ENCODE peak calls at places on chromosomes 4 and X, in ten cellular contexts. E is HepG2; D is upper lobe of left lung; B is astrocyte; G is mammary epithelial cell; M is MG63; S is CD4-positive, CD25-positive, alpha-beta regulatory T cell; U is cardiac fibroblast; F is AG04449; J is breast epithelium. O is an unnamed sample.

GRCh38 chr4:56871357-56871993 is 36.2 kb upstream of the REST start:
- DNase-seq in E (no peak), D (no peak), B (no peak), G (no peak), M (no peak), S (no peak), U (peak; percentile 17), F (no peak), J (no peak), O (no peak)

GRCh38 chrX:51420610-51421009 is 75.8 kb downstream of the NUDT11 start:
- DNase-seq in E (peak; percentile 5), D (no peak), B (peak; percentile 13), G (peak; percentile 8), M (no peak), S (peak; percentile 2), U (peak; percentile 52), F (no peak), J (no peak), O (no peak)

GRCh38 chr4:70703695-70704332 is 15.5 kb downstream of the UTP3 start:
- DNase-seq in E (no peak), D (no peak), B (peak; percentile 70), G (peak; percentile 54), M (no peak), S (no peak), U (peak; percentile 34), F (no peak), J (no peak), O (no peak)

GRCh38 chr4:138961687-138962086 is 53.9 kb upstream of the NOCT start:
- DNase-seq in E (no peak), D (no peak), B (no peak), G (no peak), M (no peak), S (no peak), U (no peak), F (no peak), J (no peak), O (no peak)

GRCh38 chr4:97953171-97953570 is 190.1 kb downstream of the STPG2 start:
- DNase-seq in E (no peak), D (no peak), B (no peak), G (no peak), M (no peak), S (no peak), U (no peak), F (no peak), J (no peak), O (no peak)

GRCh38 chrX:112746812-112747630 is 67.3 kb upstream of the LHFPL1 start:
- DNase-seq in E (no peak), D (no peak), B (peak; percentile 54), G (no peak), M (no peak), S (no peak), U (peak; percentile 3), F (no peak), J (no peak), O (no peak)

GRCh38 chr4:100422911-100423310 is 94.9 kb downstream of the EMCN start:
- DNase-seq in E (no peak), D (no peak), B (peak; percentile 12), G (no peak), M (no peak), S (no peak), U (peak; percentile 31), F (no peak), J (no peak), O (no peak)

GRCh38 chr4:143531773-143532491 is 18.4 kb downstream of the SMARCA5 start:
- DNase-seq in E (no peak), D (no peak), B (no peak), G (no peak), M (no peak), S (no peak), U (peak; percentile 42), F (no peak), J (no peak), O (no peak)

GRCh38 chr4:3441501-3442459 is at the start of gene HGFAC:
- DNase-seq in E (peak; percentile 52), D (peak; percentile 74), B (no peak), G (no peak), M (no peak), S (no peak), U (no peak), F (no peak), J (no peak), O (no peak)

GRCh38 chr4:7328913-7329638 is 105.7 kb downstream of the PSAPL1 start:
- DNase-seq in E (no peak), D (no peak), B (peak; percentile 76), G (peak; percentile 35), M (peak; percentile 90), S (no peak), U (peak; percentile 58), F (peak; percentile 37), J (no peak), O (peak; percentile 71)

GRCh38 chr4:47374477-47374876 is 89.0 kb downstream of the COMMD8 start:
- DNase-seq in E (no peak), D (no peak), B (peak; percentile 16), G (no peak), M (peak; percentile 23), S (no peak), U (peak; percentile 5), F (peak; percentile 77), J (no peak), O (no peak)

GRCh38 chrX:318739-319578 is at the start of gene GTPBP6:
- DNase-seq in E (peak; percentile 98), D (peak; percentile 100), B (peak; percentile 98), G (peak; percentile 100), M (peak; percentile 99), S (peak; percentile 98), U (peak; percentile 100), F (peak; percentile 97), J (peak; percentile 100), O (peak; percentile 100)

GRCh38 chr4:818106-818921 is 7.6 kb downstream of the CPLX1 start:
- DNase-seq in E (no peak), D (peak; percentile 84), B (no peak), G (no peak), M (no peak), S (no peak), U (no peak), F (no peak), J (no peak), O (no peak)

GRCh38 chr4:7712021-7712420 is 227.6 kb downstream of the AFAP1 start:
- DNase-seq in E (no peak), D (no peak), B (no peak), G (no peak), M (no peak), S (no peak), U (no peak), F (no peak), J (no peak), O (no peak)

GRCh38 chrX:155094468-155095061 is 23.3 kb downstream of the BRCC3 start:
- DNase-seq in E (peak; percentile 20), D (no peak), B (no peak), G (peak; percentile 24), M (no peak), S (no peak), U (peak; percentile 36), F (no peak), J (no peak), O (no peak)

GRCh38 chrX:107825698-107826285 is at the start of gene MID2:
- DNase-seq in E (no peak), D (peak; percentile 72), B (peak; percentile 40), G (peak; percentile 67), M (peak; percentile 8), S (peak; percentile 7), U (peak; percentile 49), F (no peak), J (peak; percentile 70), O (peak; percentile 76)

GRCh38 chr4:10033191-10033881 is 12.0 kb upstream of the SLC2A9 start:
- DNase-seq in E (no peak), D (peak; percentile 67), B (peak; percentile 80), G (no peak), M (peak; percentile 6), S (no peak), U (peak; percentile 66), F (no peak), J (no peak), O (no peak)

DNA sequence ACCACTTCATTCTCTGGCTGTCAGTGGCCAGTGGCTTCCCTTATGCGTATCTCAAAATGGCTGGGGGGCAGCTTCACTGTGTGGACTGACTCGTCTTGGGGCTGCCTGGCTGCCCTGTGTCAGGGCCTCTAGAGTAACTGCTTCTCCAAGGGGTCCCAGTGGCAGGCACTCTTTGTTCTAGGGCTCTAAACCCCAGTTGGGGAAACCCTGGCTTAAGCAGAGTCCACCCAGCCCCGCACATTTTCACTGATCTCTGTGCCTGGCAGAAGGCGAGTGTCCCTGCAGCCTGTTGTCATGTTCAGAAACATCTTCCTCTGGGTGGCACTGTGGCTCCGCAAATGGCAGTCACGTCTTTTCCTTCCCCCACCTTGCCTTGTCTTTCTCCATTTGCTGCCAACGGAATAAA is 59.7 kb downstream of the NBDY start:
- DNase-seq in E (peak; percentile 18), D (no peak), B (no peak), G (no peak), M (no peak), S (no peak), U (peak; percentile 57), F (no peak), J (no peak), O (no peak)
- H3K4me3 ChIP-seq in E (no peak overlapping the region), D (no peak overlapping the region), B (no peak overlapping the region), G (no peak overlapping the region), M (no peak overlapping the region), S (no peak overlapping the region), U (no peak overlapping the region), F (no peak overlapping the region), J (peak overlapping the region; percentile 13), O (no peak overlapping the region)

DNA sequence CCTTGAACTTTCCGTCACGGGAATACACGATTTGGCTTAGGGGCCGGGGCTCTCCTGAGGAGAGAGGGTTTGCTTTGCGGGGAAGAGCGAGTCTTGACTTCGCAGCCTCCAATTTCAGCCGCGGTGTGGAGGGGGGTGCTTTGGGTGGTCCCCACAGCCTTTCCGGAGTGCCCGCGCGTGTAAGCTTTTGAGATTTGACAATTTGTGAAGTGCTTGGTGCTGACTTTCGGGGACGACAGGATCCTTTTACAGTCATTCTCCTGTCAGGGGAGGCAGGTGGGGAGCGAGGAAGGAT is 361 bp downstream of the SCML1 start:
- DNase-seq in E (no peak), D (no peak), B (no peak), G (no peak), M (no peak), S (no peak), U (no peak), F (no peak), J (no peak), O (no peak)
- H3K4me3 ChIP-seq in E (peak overlapping the region; percentile 82), D (peak overlapping the region; percentile 60), B (peak overlapping the region; percentile 81), G (peak overlapping the region; percentile 71), M (peak overlapping the region; percentile 87), S (peak overlapping the region; percentile 65), U (peak overlapping the region; percentile 71), F (peak overlapping the region; percentile 75), J (peak overlapping the region; percentile 56), O (peak overlapping the region; percentile 64)

GRCh38 chrX:153333271-153333670 is 682 bp upstream of the ZNF275 start:
- DNase-seq in E (no peak), D (no peak), B (peak; percentile 38), G (peak; percentile 2), M (no peak), S (no peak), U (peak; percentile 53), F (peak; percentile 53), J (no peak), O (no peak)
- H3K4me3 ChIP-seq in E (no peak overlapping the region), D (peak overlapping the region; percentile 69), B (peak overlapping the region; percentile 60), G (peak overlapping the region; percentile 52), M (peak overlapping the region; percentile 41), S (peak overlapping the region; percentile 65), U (peak overlapping the region; percentile 47), F (peak overlapping the region; percentile 62), J (peak overlapping the region; percentile 62), O (peak overlapping the region; percentile 62)

DNA sequence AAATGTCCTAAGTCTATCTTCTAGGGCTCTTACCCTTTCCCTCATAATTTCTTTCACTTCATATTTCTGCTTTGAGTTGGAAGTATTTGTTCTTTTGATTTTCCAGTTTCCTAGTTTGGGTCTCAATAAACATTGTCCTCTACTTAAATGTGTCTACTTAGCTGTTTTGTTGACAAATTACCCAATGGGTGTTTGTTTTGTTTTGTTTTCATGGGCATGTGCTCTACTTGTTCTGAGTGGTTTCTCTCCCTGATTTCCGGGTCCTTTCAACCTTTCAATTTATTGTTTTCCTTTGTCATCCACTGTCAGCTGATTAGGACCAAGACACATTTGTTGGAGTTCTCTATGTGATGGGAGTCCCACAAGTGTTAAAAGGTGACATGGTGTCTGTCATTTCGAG is 1181.4 kb downstream of the RPA4 start:
- DNase-seq in E (no peak), D (no peak), B (no peak), G (no peak), M (no peak), S (no peak), U (no peak), F (no peak), J (no peak), O (no peak)
- H3K4me3 ChIP-seq in E (no peak overlapping the region), D (no peak overlapping the region), B (no peak overlapping the region), G (no peak overlapping the region), M (no peak overlapping the region), S (no peak overlapping the region), U (no peak overlapping the region), F (no peak overlapping the region), J (no peak overlapping the region), O (no peak overlapping the region)